ENCODE peak calls at places on chromosomes 5 and 9, in eight cellular contexts. One of them, this sample, is unnamed.

GRCh38 chr5:141783599-141784296 is 94.5 kb downstream of the PCDH1 start:
- DNase-seq in activated naive CD4-positive, alpha-beta T cell treated with anti-CD3 and anti-CD28 coated beads, Interleukin-2, amount 50 U/mL, for 16 hours: no peak
- DNase-seq in iPS DF 19.7: no peak
- DNase-seq in NCI-H748 treated with DMSO at 0.1 percent for 48 hours: peak
- DNase-seq in hepatic stellate cell: no peak
- DNase-seq in Peyer's patch: no peak
- DNase-seq in IMR-90: no peak
- DNase-seq in NCI-H2081: no peak
- DNase-seq in this sample: no peak

GRCh38 chr9:134474058-134474370 is 147.8 kb downstream of the RXRA start:
- DNase-seq in activated naive CD4-positive, alpha-beta T cell treated with anti-CD3 and anti-CD28 coated beads, Interleukin-2, amount 50 U/mL, for 16 hours: no peak
- DNase-seq in iPS DF 19.7: no peak
- DNase-seq in NCI-H748 treated with DMSO at 0.1 percent for 48 hours: no peak
- DNase-seq in hepatic stellate cell: peak
- DNase-seq in Peyer's patch: no peak
- DNase-seq in IMR-90: peak
- DNase-seq in NCI-H2081: no peak
- DNase-seq in this sample: no peak

GRCh38 chr5:74352256-74352655 is 288.3 kb downstream of the ENC1 start:
- DNase-seq in activated naive CD4-positive, alpha-beta T cell treated with anti-CD3 and anti-CD28 coated beads, Interleukin-2, amount 50 U/mL, for 16 hours: no peak
- DNase-seq in iPS DF 19.7: no peak
- DNase-seq in NCI-H748 treated with DMSO at 0.1 percent for 48 hours: no peak
- DNase-seq in hepatic stellate cell: peak
- DNase-seq in Peyer's patch: no peak
- DNase-seq in IMR-90: peak
- DNase-seq in NCI-H2081: no peak
- DNase-seq in this sample: no peak

GRCh38 chr9:112021742-112022141 is 125.1 kb downstream of the UGCG start:
- DNase-seq in activated naive CD4-positive, alpha-beta T cell treated with anti-CD3 and anti-CD28 coated beads, Interleukin-2, amount 50 U/mL, for 16 hours: no peak
- DNase-seq in iPS DF 19.7: no peak
- DNase-seq in NCI-H748 treated with DMSO at 0.1 percent for 48 hours: no peak
- DNase-seq in hepatic stellate cell: no peak
- DNase-seq in Peyer's patch: no peak
- DNase-seq in IMR-90: no peak
- DNase-seq in NCI-H2081: no peak
- DNase-seq in this sample: no peak

GRCh38 chr9:8071445-8071798 is 271.8 kb upstream of the DMAC1 start:
- DNase-seq in activated naive CD4-positive, alpha-beta T cell treated with anti-CD3 and anti-CD28 coated beads, Interleukin-2, amount 50 U/mL, for 16 hours: no peak
- DNase-seq in iPS DF 19.7: no peak
- DNase-seq in NCI-H748 treated with DMSO at 0.1 percent for 48 hours: no peak
- DNase-seq in hepatic stellate cell: no peak
- DNase-seq in Peyer's patch: no peak
- DNase-seq in IMR-90: no peak
- DNase-seq in NCI-H2081: no peak
- DNase-seq in this sample: no peak

GRCh38 chr5:35003018-35003957 is 44.5 kb downstream of the AGXT2 start:
- DNase-seq in activated naive CD4-positive, alpha-beta T cell treated with anti-CD3 and anti-CD28 coated beads, Interleukin-2, amount 50 U/mL, for 16 hours: peak
- DNase-seq in iPS DF 19.7: no peak
- DNase-seq in NCI-H748 treated with DMSO at 0.1 percent for 48 hours: peak
- DNase-seq in hepatic stellate cell: peak
- DNase-seq in Peyer's patch: peak
- DNase-seq in IMR-90: peak
- DNase-seq in NCI-H2081: peak
- DNase-seq in this sample: peak

GRCh38 chr9:90009447-90009846 is 404.6 kb downstream of the GADD45G start:
- DNase-seq in activated naive CD4-positive, alpha-beta T cell treated with anti-CD3 and anti-CD28 coated beads, Interleukin-2, amount 50 U/mL, for 16 hours: no peak
- DNase-seq in iPS DF 19.7: no peak
- DNase-seq in NCI-H748 treated with DMSO at 0.1 percent for 48 hours: no peak
- DNase-seq in hepatic stellate cell: no peak
- DNase-seq in Peyer's patch: no peak
- DNase-seq in IMR-90: no peak
- DNase-seq in NCI-H2081: no peak
- DNase-seq in this sample: no peak

GRCh38 chr5:138668451-138668850 is 84.8 kb upstream of the CTNNA1 start:
- DNase-seq in activated naive CD4-positive, alpha-beta T cell treated with anti-CD3 and anti-CD28 coated beads, Interleukin-2, amount 50 U/mL, for 16 hours: no peak
- DNase-seq in iPS DF 19.7: no peak
- DNase-seq in NCI-H748 treated with DMSO at 0.1 percent for 48 hours: no peak
- DNase-seq in hepatic stellate cell: no peak
- DNase-seq in Peyer's patch: no peak
- DNase-seq in IMR-90: no peak
- DNase-seq in NCI-H2081: no peak
- DNase-seq in this sample: no peak

GRCh38 chr5:142680605-142681259 is 5.2 kb downstream of the FGF1 start:
- DNase-seq in activated naive CD4-positive, alpha-beta T cell treated with anti-CD3 and anti-CD28 coated beads, Interleukin-2, amount 50 U/mL, for 16 hours: no peak
- DNase-seq in iPS DF 19.7: no peak
- DNase-seq in NCI-H748 treated with DMSO at 0.1 percent for 48 hours: no peak
- DNase-seq in hepatic stellate cell: peak
- DNase-seq in Peyer's patch: peak
- DNase-seq in IMR-90: peak
- DNase-seq in NCI-H2081: no peak
- DNase-seq in this sample: no peak

GRCh38 chr5:67129768-67130167 is 66.8 kb downstream of the CD180 start:
- DNase-seq in activated naive CD4-positive, alpha-beta T cell treated with anti-CD3 and anti-CD28 coated beads, Interleukin-2, amount 50 U/mL, for 16 hours: no peak
- DNase-seq in iPS DF 19.7: no peak
- DNase-seq in NCI-H748 treated with DMSO at 0.1 percent for 48 hours: no peak
- DNase-seq in hepatic stellate cell: no peak
- DNase-seq in Peyer's patch: no peak
- DNase-seq in IMR-90: no peak
- DNase-seq in NCI-H2081: no peak
- DNase-seq in this sample: no peak

GRCh38 chr5:170426786-170427185 is 37.6 kb upstream of the KCNMB1 start:
- DNase-seq in activated naive CD4-positive, alpha-beta T cell treated with anti-CD3 and anti-CD28 coated beads, Interleukin-2, amount 50 U/mL, for 16 hours: no peak
- DNase-seq in iPS DF 19.7: no peak
- DNase-seq in NCI-H748 treated with DMSO at 0.1 percent for 48 hours: no peak
- DNase-seq in hepatic stellate cell: no peak
- DNase-seq in Peyer's patch: no peak
- DNase-seq in IMR-90: no peak
- DNase-seq in NCI-H2081: no peak
- DNase-seq in this sample: no peak

GRCh38 chr5:173812811-173813550 is 75.2 kb upstream of the CPEB4 start:
- DNase-seq in activated naive CD4-positive, alpha-beta T cell treated with anti-CD3 and anti-CD28 coated beads, Interleukin-2, amount 50 U/mL, for 16 hours: no peak
- DNase-seq in iPS DF 19.7: no peak
- DNase-seq in NCI-H748 treated with DMSO at 0.1 percent for 48 hours: no peak
- DNase-seq in hepatic stellate cell: no peak
- DNase-seq in Peyer's patch: no peak
- DNase-seq in IMR-90: peak
- DNase-seq in NCI-H2081: no peak
- DNase-seq in this sample: no peak

GRCh38 chr5:146340260-146341081 is 1.8 kb downstream of the POU4F3 start:
- DNase-seq in activated naive CD4-positive, alpha-beta T cell treated with anti-CD3 and anti-CD28 coated beads, Interleukin-2, amount 50 U/mL, for 16 hours: no peak
- DNase-seq in iPS DF 19.7: no peak
- DNase-seq in NCI-H748 treated with DMSO at 0.1 percent for 48 hours: no peak
- DNase-seq in hepatic stellate cell: peak
- DNase-seq in Peyer's patch: no peak
- DNase-seq in IMR-90: peak
- DNase-seq in NCI-H2081: no peak
- DNase-seq in this sample: no peak

GRCh38 chr5:141758316-141758965 is 76.4 kb upstream of the ARAP3 start:
- DNase-seq in activated naive CD4-positive, alpha-beta T cell treated with anti-CD3 and anti-CD28 coated beads, Interleukin-2, amount 50 U/mL, for 16 hours: no peak
- DNase-seq in iPS DF 19.7: no peak
- DNase-seq in NCI-H748 treated with DMSO at 0.1 percent for 48 hours: no peak
- DNase-seq in hepatic stellate cell: no peak
- DNase-seq in Peyer's patch: no peak
- DNase-seq in IMR-90: no peak
- DNase-seq in NCI-H2081: no peak
- DNase-seq in this sample: peak

GRCh38 chr5:147036691-147037245 is 158.2 kb upstream of the PPP2R2B start:
- DNase-seq in activated naive CD4-positive, alpha-beta T cell treated with anti-CD3 and anti-CD28 coated beads, Interleukin-2, amount 50 U/mL, for 16 hours: no peak
- DNase-seq in iPS DF 19.7: no peak
- DNase-seq in NCI-H748 treated with DMSO at 0.1 percent for 48 hours: no peak
- DNase-seq in hepatic stellate cell: no peak
- DNase-seq in Peyer's patch: no peak
- DNase-seq in IMR-90: no peak
- DNase-seq in NCI-H2081: no peak
- DNase-seq in this sample: no peak

GRCh38 chr5:179377421-179378115 is 32.3 kb upstream of the ADAMTS2 start:
- DNase-seq in activated naive CD4-positive, alpha-beta T cell treated with anti-CD3 and anti-CD28 coated beads, Interleukin-2, amount 50 U/mL, for 16 hours: no peak
- DNase-seq in iPS DF 19.7: no peak
- DNase-seq in NCI-H748 treated with DMSO at 0.1 percent for 48 hours: no peak
- DNase-seq in hepatic stellate cell: no peak
- DNase-seq in Peyer's patch: no peak
- DNase-seq in IMR-90: peak
- DNase-seq in NCI-H2081: no peak
- DNase-seq in this sample: no peak

GRCh38 chr9:14314929-14315753 is 1.2 kb upstream of the NFIB start:
- DNase-seq in activated naive CD4-positive, alpha-beta T cell treated with anti-CD3 and anti-CD28 coated beads, Interleukin-2, amount 50 U/mL, for 16 hours: no peak
- DNase-seq in iPS DF 19.7: no peak
- DNase-seq in NCI-H748 treated with DMSO at 0.1 percent for 48 hours: peak
- DNase-seq in hepatic stellate cell: peak
- DNase-seq in Peyer's patch: peak
- DNase-seq in IMR-90: peak
- DNase-seq in NCI-H2081: peak
- DNase-seq in this sample: peak

GRCh38 chr5:14168139-14168792 is 25.1 kb downstream of the TRIO start:
- DNase-seq in activated naive CD4-positive, alpha-beta T cell treated with anti-CD3 and anti-CD28 coated beads, Interleukin-2, amount 50 U/mL, for 16 hours: no peak
- DNase-seq in iPS DF 19.7: no peak
- DNase-seq in NCI-H748 treated with DMSO at 0.1 percent for 48 hours: no peak
- DNase-seq in hepatic stellate cell: no peak
- DNase-seq in Peyer's patch: no peak
- DNase-seq in IMR-90: peak
- DNase-seq in NCI-H2081: no peak
- DNase-seq in this sample: no peak

GRCh38 chr9:129617167-129617566 is 3.7 kb downstream of the C9orf50 start:
- DNase-seq in activated naive CD4-positive, alpha-beta T cell treated with anti-CD3 and anti-CD28 coated beads, Interleukin-2, amount 50 U/mL, for 16 hours: no peak
- DNase-seq in iPS DF 19.7: no peak
- DNase-seq in NCI-H748 treated with DMSO at 0.1 percent for 48 hours: no peak
- DNase-seq in hepatic stellate cell: peak
- DNase-seq in Peyer's patch: no peak
- DNase-seq in IMR-90: peak
- DNase-seq in NCI-H2081: no peak
- DNase-seq in this sample: peak

GRCh38 chr5:156399323-156399722 is 72.4 kb downstream of the SGCD start:
- DNase-seq in activated naive CD4-positive, alpha-beta T cell treated with anti-CD3 and anti-CD28 coated beads, Interleukin-2, amount 50 U/mL, for 16 hours: no peak
- DNase-seq in iPS DF 19.7: no peak
- DNase-seq in NCI-H748 treated with DMSO at 0.1 percent for 48 hours: no peak
- DNase-seq in hepatic stellate cell: no peak
- DNase-seq in Peyer's patch: no peak
- DNase-seq in IMR-90: no peak
- DNase-seq in NCI-H2081: no peak
- DNase-seq in this sample: no peak

GRCh38 chr9:132697230-132697629 is 27.0 kb downstream of the GTF3C4 start:
- DNase-seq in activated naive CD4-positive, alpha-beta T cell treated with anti-CD3 and anti-CD28 coated beads, Interleukin-2, amount 50 U/mL, for 16 hours: no peak
- DNase-seq in iPS DF 19.7: no peak
- DNase-seq in NCI-H748 treated with DMSO at 0.1 percent for 48 hours: no peak
- DNase-seq in hepatic stellate cell: no peak
- DNase-seq in Peyer's patch: no peak
- DNase-seq in IMR-90: no peak
- DNase-seq in NCI-H2081: no peak
- DNase-seq in this sample: no peak

GRCh38 chr9:112531666-112532282 is 45.1 kb downstream of the KIAA1958 start:
- DNase-seq in activated naive CD4-positive, alpha-beta T cell treated with anti-CD3 and anti-CD28 coated beads, Interleukin-2, amount 50 U/mL, for 16 hours: no peak
- DNase-seq in iPS DF 19.7: no peak
- DNase-seq in NCI-H748 treated with DMSO at 0.1 percent for 48 hours: no peak
- DNase-seq in hepatic stellate cell: peak
- DNase-seq in Peyer's patch: no peak
- DNase-seq in IMR-90: peak
- DNase-seq in NCI-H2081: no peak
- DNase-seq in this sample: peak

GRCh38 chr9:17600962-17601593 is 22.2 kb downstream of the SH3GL2 start:
- DNase-seq in activated naive CD4-positive, alpha-beta T cell treated with anti-CD3 and anti-CD28 coated beads, Interleukin-2, amount 50 U/mL, for 16 hours: no peak
- DNase-seq in iPS DF 19.7: no peak
- DNase-seq in NCI-H748 treated with DMSO at 0.1 percent for 48 hours: no peak
- DNase-seq in hepatic stellate cell: no peak
- DNase-seq in Peyer's patch: no peak
- DNase-seq in IMR-90: peak
- DNase-seq in NCI-H2081: no peak
- DNase-seq in this sample: no peak

GRCh38 chr9:37976714-37977477 is 73.0 kb upstream of the SLC25A51 start:
- DNase-seq in activated naive CD4-positive, alpha-beta T cell treated with anti-CD3 and anti-CD28 coated beads, Interleukin-2, amount 50 U/mL, for 16 hours: no peak
- DNase-seq in iPS DF 19.7: no peak
- DNase-seq in NCI-H748 treated with DMSO at 0.1 percent for 48 hours: no peak
- DNase-seq in hepatic stellate cell: peak
- DNase-seq in Peyer's patch: no peak
- DNase-seq in IMR-90: peak
- DNase-seq in NCI-H2081: no peak
- DNase-seq in this sample: no peak

GRCh38 chr5:142012186-142012785 is 541 bp downstream of the GNPDA1 start:
- DNase-seq in activated naive CD4-positive, alpha-beta T cell treated with anti-CD3 and anti-CD28 coated beads, Interleukin-2, amount 50 U/mL, for 16 hours: peak
- DNase-seq in iPS DF 19.7: peak
- DNase-seq in NCI-H748 treated with DMSO at 0.1 percent for 48 hours: no peak
- DNase-seq in hepatic stellate cell: no peak
- DNase-seq in Peyer's patch: peak
- DNase-seq in IMR-90: no peak
- DNase-seq in NCI-H2081: no peak
- DNase-seq in this sample: peak

GRCh38 chr5:150904479-150905311 is at the start of gene ZNF300:
- DNase-seq in activated naive CD4-positive, alpha-beta T cell treated with anti-CD3 and anti-CD28 coated beads, Interleukin-2, amount 50 U/mL, for 16 hours: peak
- DNase-seq in iPS DF 19.7: peak
- DNase-seq in NCI-H748 treated with DMSO at 0.1 percent for 48 hours: peak
- DNase-seq in hepatic stellate cell: peak
- DNase-seq in Peyer's patch: peak
- DNase-seq in IMR-90: peak
- DNase-seq in NCI-H2081: peak
- DNase-seq in this sample: peak

GRCh38 chr9:86445636-86446035 is 91.4 kb upstream of the TUT7 start:
- DNase-seq in activated naive CD4-positive, alpha-beta T cell treated with anti-CD3 and anti-CD28 coated beads, Interleukin-2, amount 50 U/mL, for 16 hours: no peak
- DNase-seq in iPS DF 19.7: no peak
- DNase-seq in NCI-H748 treated with DMSO at 0.1 percent for 48 hours: no peak
- DNase-seq in hepatic stellate cell: no peak
- DNase-seq in Peyer's patch: no peak
- DNase-seq in IMR-90: peak
- DNase-seq in NCI-H2081: no peak
- DNase-seq in this sample: no peak

GRCh38 chr5:58357121-58357520 is 102.8 kb downstream of the PLK2 start:
- DNase-seq in activated naive CD4-positive, alpha-beta T cell treated with anti-CD3 and anti-CD28 coated beads, Interleukin-2, amount 50 U/mL, for 16 hours: no peak
- DNase-seq in iPS DF 19.7: no peak
- DNase-seq in NCI-H748 treated with DMSO at 0.1 percent for 48 hours: no peak
- DNase-seq in hepatic stellate cell: peak
- DNase-seq in Peyer's patch: no peak
- DNase-seq in IMR-90: peak
- DNase-seq in NCI-H2081: no peak
- DNase-seq in this sample: no peak

GRCh38 chr9:32384002-32384363 is 460 bp upstream of the ACO1 start:
- DNase-seq in activated naive CD4-positive, alpha-beta T cell treated with anti-CD3 and anti-CD28 coated beads, Interleukin-2, amount 50 U/mL, for 16 hours: no peak
- DNase-seq in iPS DF 19.7: no peak
- DNase-seq in NCI-H748 treated with DMSO at 0.1 percent for 48 hours: no peak
- DNase-seq in hepatic stellate cell: no peak
- DNase-seq in Peyer's patch: no peak
- DNase-seq in IMR-90: no peak
- DNase-seq in NCI-H2081: no peak
- DNase-seq in this sample: no peak

GRCh38 chr5:130402906-130403305 is 498.6 kb downstream of the CHSY3 start:
- DNase-seq in activated naive CD4-positive, alpha-beta T cell treated with anti-CD3 and anti-CD28 coated beads, Interleukin-2, amount 50 U/mL, for 16 hours: no peak
- DNase-seq in iPS DF 19.7: no peak
- DNase-seq in NCI-H748 treated with DMSO at 0.1 percent for 48 hours: no peak
- DNase-seq in hepatic stellate cell: no peak
- DNase-seq in Peyer's patch: no peak
- DNase-seq in IMR-90: no peak
- DNase-seq in NCI-H2081: no peak
- DNase-seq in this sample: no peak

This sample was measured in SK-N-DZ.